ENCODE peak calls at places on chromosomes 13 and 19, in five cellular contexts. U is astrocyte of the cerebellum, J is HCT116, X is fibroblast of mammary gland, D is keratinocyte. I is an unnamed sample.

GRCh38 chr19:4814625-4815425 is 16.7 kb downstream of the TICAM1 start:
- DNase-seq in U (no peak), J (no peak), X (peak), D (no peak), I (no peak)

GRCh38 chr13:21759911-21760310 is 89.0 kb downstream of the FGF9 start:
- DNase-seq in U (no peak), J (no peak), X (no peak), D (no peak), I (no peak)

GRCh38 chr13:44155422-44156293 is 218.0 kb upstream of the SERP2 start:
- DNase-seq in U (no peak), J (no peak), X (peak), D (no peak), I (no peak)

GRCh38 chr19:33329060-33329459 is 26.7 kb upstream of the CEBPA start:
- DNase-seq in U (no peak), J (no peak), X (no peak), D (no peak), I (no peak)

GRCh38 chr13:48985751-48986150 is 10.0 kb downstream of the FNDC3A start:
- DNase-seq in U (no peak), J (no peak), X (peak), D (no peak), I (no peak)

GRCh38 chr19:41219924-41220567 is 1.0 kb downstream of the AXL start:
- DNase-seq in U (no peak), J (no peak), X (peak), D (no peak), I (no peak)

GRCh38 chr13:25171517-25172302 is at the start of gene AMER2:
- DNase-seq in U (no peak), J (no peak), X (peak), D (no peak), I (peak)

GRCh38 chr19:49335784-49336481 is 727 bp downstream of the CD37 start:
- DNase-seq in U (no peak), J (no peak), X (no peak), D (no peak), I (no peak)

GRCh38 chr19:45095496-45096413 is 2.8 kb downstream of the PPP1R37 start:
- DNase-seq in U (no peak), J (no peak), X (no peak), D (no peak), I (no peak)

GRCh38 chr13:51453959-51454703 is 1.3 kb upstream of the INTS6 start:
- DNase-seq in U (no peak), J (no peak), X (peak), D (no peak), I (no peak)

GRCh38 chr19:56170261-56170660 is 5.5 kb upstream of the GALP start:
- DNase-seq in U (peak), J (no peak), X (peak), D (no peak), I (no peak)

GRCh38 chr13:81058916-81059290 is 718.0 kb upstream of the SPRY2 start:
- DNase-seq in U (no peak), J (no peak), X (peak), D (no peak), I (no peak)

GRCh38 chr19:55585658-55586339 is 5.2 kb upstream of the ZNF579 start:
- DNase-seq in U (peak), J (no peak), X (peak), D (no peak), I (peak)

GRCh38 chr13:104984296-104984818 is 1551.1 kb downstream of the EFNB2 start:
- DNase-seq in U (peak), J (no peak), X (no peak), D (no peak), I (peak)

GRCh38 chr19:35248310-35249145 is at the start of gene LSR:
- DNase-seq in U (no peak), J (peak), X (no peak), D (peak), I (no peak)

GRCh38 chr19:18478545-18479311 is 40.8 kb upstream of the ISYNA1 start:
- DNase-seq in U (no peak), J (no peak), X (peak), D (no peak), I (no peak)

GRCh38 chr19:43544077-43544476 is 11.1 kb downstream of the ZNF575 start:
- DNase-seq in U (no peak), J (no peak), X (no peak), D (no peak), I (no peak)

GRCh38 chr19:30061557-30062330 is 119.7 kb downstream of the URI1 start:
- DNase-seq in U (no peak), J (no peak), X (no peak), D (no peak), I (no peak)

GRCh38 chr19:50667759-50668231 is 18.6 kb downstream of the C19orf81 start:
- DNase-seq in U (no peak), J (no peak), X (no peak), D (no peak), I (no peak)

GRCh38 chr13:34416833-34417425 is 525.1 kb upstream of the NBEA start:
- DNase-seq in U (peak), J (no peak), X (peak), D (no peak), I (peak)

GRCh38 chr19:39917561-39918182 is 16.8 kb downstream of the FCGBP start:
- DNase-seq in U (no peak), J (no peak), X (no peak), D (no peak), I (no peak)
- H3K4me3 ChIP-seq in U (no peak), J (no peak), X (no peak), D (no peak), I (no peak)

DNA sequence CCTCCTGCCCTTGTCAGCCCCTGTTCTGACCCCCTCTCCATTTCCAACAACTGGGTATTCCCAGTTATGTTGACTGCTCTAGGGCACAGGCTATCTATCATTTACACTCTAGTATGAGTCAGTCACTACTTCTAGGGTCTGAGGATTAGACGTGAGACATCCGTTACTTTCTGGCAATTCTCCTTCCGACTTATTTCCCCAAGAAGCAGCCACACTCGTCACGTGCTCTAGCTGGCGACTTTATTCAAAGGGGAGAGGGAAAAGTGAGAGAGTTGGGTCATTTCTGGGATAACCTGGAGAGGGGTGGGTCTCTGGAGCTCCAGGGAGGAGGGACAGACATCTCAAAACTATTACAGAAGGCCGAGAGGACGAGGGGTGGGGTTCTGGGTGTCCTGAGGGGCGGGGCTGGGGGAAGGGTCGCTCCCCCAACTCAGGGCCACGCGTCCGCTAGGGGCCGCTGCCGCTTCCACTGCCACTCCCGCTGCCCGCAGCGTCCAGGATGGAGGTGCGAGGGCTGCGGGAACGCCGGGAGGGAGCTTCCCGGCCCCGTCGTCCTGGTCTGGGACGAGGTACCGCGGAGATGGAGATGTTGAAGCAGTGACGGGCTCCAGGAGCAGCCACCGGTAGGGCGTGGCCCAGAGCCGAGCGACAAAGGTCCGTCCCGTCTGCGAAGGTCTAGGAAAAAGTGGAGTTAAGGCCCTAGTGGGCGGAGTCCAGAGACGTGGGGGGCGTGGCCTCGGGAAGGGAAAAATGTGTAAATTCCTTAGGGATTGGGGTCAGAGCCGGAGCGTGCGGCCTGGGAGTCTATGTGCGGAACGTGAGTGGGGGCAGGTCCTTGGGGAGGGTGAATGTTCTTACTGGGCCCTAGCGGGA is 8.9 kb downstream of the RTBDN start:
- DNase-seq in U (no peak), J (no peak), X (no peak), D (no peak), I (no peak)
- TF ChIP-seq CTCF in U (peak), J (peak), X (no peak), D (peak), I (peak)

GRCh38 chr13:55577847-55578210 is 1562.9 kb upstream of the PRR20A start:
- DNase-seq in U (no peak), J (no peak), X (no peak), D (no peak), I (no peak)
- H3K4me3 ChIP-seq in U (no peak), J (no peak), X (no peak), D (no peak), I (no peak)

GRCh38 chr19:27714857-27715256 is 1498.1 kb downstream of the UQCRFS1 start:
- DNase-seq in U (no peak), J (no peak), X (no peak), D (no peak), I (no peak)

GRCh38 chr19:27705896-27706295 is 1507.1 kb downstream of the UQCRFS1 start:
- DNase-seq in U (no peak), J (no peak), X (no peak), D (no peak), I (no peak)

GRCh38 chr19:27709496-27709895 is 1503.5 kb downstream of the UQCRFS1 start:
- DNase-seq in U (no peak), J (no peak), X (no peak), D (no peak), I (no peak)
- TF ChIP-seq CTCF in U (no peak), J (no peak), X (no peak), D (no peak), I (no peak)

GRCh38 chr19:3480383-3481091 is at the start of gene SMIM24:
- DNase-seq in U (no peak), J (no peak), X (no peak), D (no peak), I (no peak)

GRCh38 chr19:3483226-3483628 is at the start of gene SMIM44:
- DNase-seq in U (no peak), J (no peak), X (no peak), D (no peak), I (no peak)

GRCh38 chr19:3481241-3482090 is 1.1 kb upstream of the SMIM24 start:
- DNase-seq in U (no peak), J (no peak), X (no peak), D (no peak), I (no peak)

GRCh38 chr19:3479819-3480215 is 508 bp downstream of the SMIM24 start:
- DNase-seq in U (no peak), J (no peak), X (no peak), D (no peak), I (no peak)

DNA sequence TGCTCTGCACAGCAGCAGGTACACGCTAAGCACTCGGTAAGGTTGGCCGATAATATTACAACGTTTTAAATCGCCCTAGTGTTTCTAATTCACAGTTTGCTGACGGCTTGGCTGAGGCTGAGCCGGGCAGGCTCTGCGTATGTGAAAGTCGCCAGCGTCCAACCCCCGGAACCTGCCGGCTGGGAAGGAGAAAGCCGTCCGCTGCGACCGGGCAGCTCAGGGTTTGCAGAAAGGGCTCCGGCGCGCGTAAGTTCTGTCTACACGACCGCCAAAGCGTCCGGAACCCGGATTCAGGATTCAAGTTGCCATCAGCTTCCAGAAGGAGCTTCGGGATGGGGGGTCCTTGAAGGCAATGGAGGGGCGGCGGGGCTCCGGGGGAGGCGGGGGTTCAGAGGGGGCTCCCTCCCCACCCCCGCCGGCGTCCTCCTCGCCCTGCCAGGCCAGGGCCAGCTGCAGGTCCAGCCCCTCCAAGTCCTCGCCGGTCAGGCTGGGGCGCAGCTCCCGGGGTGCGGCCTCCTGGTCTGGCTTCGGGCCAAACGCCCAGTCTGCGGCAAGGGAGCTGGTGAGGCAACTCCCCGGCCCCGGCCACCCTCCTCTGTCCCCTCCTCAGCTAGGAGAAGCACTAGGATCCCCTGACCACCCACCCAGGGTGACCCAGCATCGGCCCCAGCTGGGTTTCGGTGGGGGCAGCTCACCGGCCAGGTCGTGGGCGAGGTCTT is 575 bp downstream of the SMIM44 start:
- DNase-seq in U (no peak), J (no peak), X (no peak), D (no peak), I (no peak)
- H3K4me3 ChIP-seq in U (no peak), J (no peak), X (no peak), D (no peak), I (peak)

GRCh38 chr13:114057131-114058050 is 75.0 kb downstream of the RASA3 start:
- DNase-seq in U (no peak), J (no peak), X (no peak), D (no peak), I (no peak)

GRCh38 chr13:114056205-114057013 is 76.0 kb downstream of the RASA3 start:
- DNase-seq in U (no peak), J (no peak), X (no peak), D (no peak), I (no peak)

GRCh38 chr13:114054830-114055439 is 77.5 kb downstream of the RASA3 start:
- DNase-seq in U (no peak), J (no peak), X (no peak), D (no peak), I (no peak)

GRCh38 chr13:114054269-114054668 is 78.2 kb downstream of the RASA3 start:
- DNase-seq in U (no peak), J (no peak), X (no peak), D (no peak), I (no peak)

GRCh38 chr13:114055766-114056165 is 76.7 kb downstream of the RASA3 start:
- DNase-seq in U (no peak), J (no peak), X (no peak), D (no peak), I (no peak)
- TF ChIP-seq CTCF in U (no peak), J (no peak), X (no peak), D (no peak), I (no peak)

DNA sequence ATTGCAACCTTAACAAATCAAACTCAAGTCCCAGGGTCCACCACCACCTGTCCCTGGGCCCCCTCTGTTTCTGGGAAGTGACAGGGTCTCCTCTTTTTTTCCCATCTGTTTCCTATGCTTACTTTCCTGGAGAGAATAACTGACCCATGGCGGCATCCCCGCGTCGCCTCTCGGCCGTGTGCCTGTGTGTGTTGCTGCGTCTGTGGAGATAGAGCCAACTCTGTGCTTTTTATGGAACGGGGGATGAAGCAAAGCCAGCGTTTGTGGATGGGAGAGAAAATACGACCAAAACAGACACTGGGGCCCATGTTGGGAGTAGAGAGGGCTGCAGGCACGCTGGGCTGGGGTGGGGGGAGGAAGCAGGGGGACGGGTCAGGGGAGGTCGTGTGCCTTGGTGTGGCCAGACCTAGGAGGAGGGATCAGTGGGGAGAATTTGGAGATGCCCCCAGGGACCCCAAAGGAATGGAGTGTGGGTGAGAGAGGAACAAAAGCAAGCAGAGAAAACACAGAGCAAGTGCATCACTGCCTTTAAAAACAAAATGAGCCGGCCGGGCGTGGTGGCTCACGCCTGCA is 16.6 kb downstream of the PLK5 start:
- DNase-seq in U (no peak), J (no peak), X (no peak), D (no peak), I (no peak)
- H3K4me3 ChIP-seq in U (no peak), J (no peak), X (no peak), D (no peak), I (no peak)

DNA sequence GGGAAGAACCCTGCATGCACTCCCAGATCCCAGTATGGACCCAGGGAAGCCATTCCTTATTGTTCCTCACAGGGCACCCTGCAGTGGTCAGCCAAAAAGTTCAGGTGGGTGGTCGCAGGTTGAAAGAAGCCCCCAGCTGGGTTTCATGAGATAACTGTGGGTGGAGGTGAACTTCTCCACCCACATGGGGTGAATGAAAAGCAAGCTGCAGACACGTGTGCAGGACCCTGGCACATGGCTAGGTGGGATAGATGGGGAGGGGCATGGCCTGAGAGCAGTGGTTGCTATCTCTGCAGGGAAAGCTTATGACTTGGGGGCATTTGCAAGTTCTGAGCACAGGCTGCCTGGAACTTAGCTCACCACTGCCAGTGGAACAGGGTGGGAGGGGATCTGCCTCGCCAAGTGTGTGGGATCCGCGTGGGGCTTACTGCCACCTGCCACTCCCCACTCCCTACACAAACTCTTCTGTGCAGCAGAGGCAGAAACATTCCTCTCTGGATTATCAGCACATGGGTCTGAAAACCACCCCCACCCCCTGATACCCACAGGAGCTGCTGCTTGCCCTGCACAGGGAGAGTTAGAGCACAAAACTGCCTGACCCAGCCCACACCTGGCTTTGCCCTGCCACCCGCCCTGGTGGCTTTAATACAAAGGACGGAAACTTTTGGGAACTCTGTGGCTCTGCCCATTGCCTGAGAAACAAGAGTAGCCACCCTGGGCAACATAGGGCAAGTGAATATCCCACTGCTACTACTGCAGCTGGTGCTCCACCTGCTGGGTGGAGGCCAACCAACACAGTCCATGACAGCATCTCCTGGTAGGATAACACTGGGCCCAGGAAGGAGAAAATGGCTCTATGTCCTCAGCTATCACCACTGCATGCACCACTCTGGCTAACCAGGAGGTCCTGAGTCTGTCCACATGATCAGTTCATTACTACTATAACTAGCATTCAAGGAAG is 24.4 kb downstream of the PLA2G4C start:
- DNase-seq in U (no peak), J (no peak), X (no peak), D (no peak), I (no peak)
- TF ChIP-seq CTCF in U (no peak), J (peak), X (no peak), D (peak), I (peak)

DNA sequence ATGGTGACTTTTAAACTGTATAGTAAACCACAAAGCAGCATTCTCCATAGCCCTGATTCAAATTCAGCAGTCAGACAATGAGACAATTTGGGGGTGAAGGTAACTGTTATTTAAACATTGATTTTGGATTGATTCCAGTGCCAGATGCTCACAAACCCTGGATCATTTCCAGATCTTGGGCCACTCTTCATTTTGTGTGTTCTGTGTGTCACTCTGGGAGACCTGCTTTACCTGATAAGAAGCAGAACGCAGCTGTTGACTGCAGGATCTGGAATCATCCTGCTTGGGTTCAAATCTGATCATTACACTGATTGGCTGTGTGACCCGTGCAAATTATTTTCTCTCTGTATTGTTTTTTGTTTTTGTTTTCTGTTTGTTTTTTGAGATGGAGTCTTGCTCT is 4.0 kb upstream of the PCDH8 start:
- DNase-seq in U (no peak), J (no peak), X (no peak), D (no peak), I (no peak)
- H3K4me3 ChIP-seq in U (no peak), J (no peak), X (no peak), D (no peak), I (no peak)

DNA sequence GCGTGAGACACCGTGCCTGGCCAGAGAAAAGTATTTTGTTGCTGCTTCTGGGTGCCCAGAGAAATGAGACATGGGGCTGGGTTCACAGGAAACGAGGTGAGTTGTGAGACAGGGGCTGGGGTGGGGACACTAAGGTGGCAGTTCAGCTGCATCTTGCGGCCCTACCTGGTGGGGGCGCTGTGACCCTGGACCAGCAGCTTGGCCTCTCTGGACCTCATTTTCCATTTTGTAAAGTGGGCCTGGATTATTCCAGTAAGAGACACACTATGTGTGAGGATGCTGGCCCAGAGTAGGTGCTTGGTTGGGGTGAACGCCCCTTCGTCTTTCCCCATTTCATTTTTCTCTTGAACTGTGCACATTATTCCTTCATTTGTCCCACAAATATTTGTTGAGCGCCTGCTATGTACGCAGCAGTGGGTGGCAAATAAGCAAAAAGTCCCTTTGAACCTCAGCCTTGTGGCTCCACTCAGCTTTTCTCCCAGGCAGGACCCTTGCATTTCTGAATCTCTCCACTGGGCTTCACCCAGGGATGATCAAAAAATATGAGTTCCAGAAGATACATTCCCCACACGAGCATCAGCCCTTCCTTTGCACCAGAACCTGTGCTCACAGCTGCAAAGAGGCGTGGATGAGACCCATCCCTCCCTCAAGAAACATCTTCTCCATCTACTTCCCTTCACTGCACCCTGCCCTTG is 26.6 kb upstream of the OR10H1 start:
- DNase-seq in U (no peak), J (no peak), X (no peak), D (no peak), I (no peak)
- TF ChIP-seq CTCF in U (no peak), J (peak), X (no peak), D (peak), I (peak)